ENCODE peak calls at places on chromosome 14, in six cellular contexts. E is adipocyte; S is PC-3; I is stomach; L is effector memory CD4-positive, alpha-beta T cell; Q is CD8-positive, alpha-beta T cell. R is an unnamed sample. For H3K9me3, the result is how much of the 10 kb centered on the place peaks cover.

GRCh38 chr14:24834951-24835350 is 201.0 kb upstream of the GZMB start:
- DNase-seq in Q (no peak), I (no peak), E (no peak), S (no peak), L (no peak), R (no peak)

GRCh38 chr14:95340201-95340697 is 20.5 kb upstream of the CLMN start:
- DNase-seq in L (no peak), I (peak), E (no peak), Q (no peak), S (no peak), R (peak)

GRCh38 chr14:96198430-96199133 is 6.1 kb upstream of the BDKRB2 start:
- DNase-seq in S (no peak), L (no peak), I (no peak), E (no peak), Q (no peak), R (no peak)

GRCh38 chr14:68308695-68309094 is 484.2 kb downstream of the ZFP36L1 start:
- DNase-seq in Q (no peak), S (no peak), I (no peak), E (peak), L (no peak), R (no peak)

GRCh38 chr14:49485290-49485689 is 100.9 kb downstream of the RPS29 start:
- DNase-seq in Q (no peak), E (no peak), L (no peak), I (no peak), S (no peak), R (no peak)

GRCh38 chr14:73374218-73374617 is 84.1 kb downstream of the NUMB start:
- DNase-seq in S (no peak), L (no peak), E (no peak), Q (no peak), I (no peak), R (no peak)

GRCh38 chr14:68309631-68310030 is 483.2 kb downstream of the ZFP36L1 start:
- DNase-seq in Q (no peak), S (peak), L (no peak), E (no peak), I (no peak), R (no peak)

GRCh38 chr14:77980475-77981321 is 180.8 kb downstream of the ADCK1 start:
- DNase-seq in L (no peak), S (no peak), I (peak), E (no peak), Q (no peak), R (no peak)

GRCh38 chr14:101758913-101759593 is 2.5 kb upstream of the PPP2R5C start:
- DNase-seq in S (no peak), L (no peak), Q (no peak), I (no peak), E (no peak), R (no peak)

GRCh38 chr14:92945544-92945943 is 22.6 kb downstream of the CHGA start:
- DNase-seq in I (no peak), L (no peak), S (no peak), Q (no peak), E (no peak), R (no peak)

GRCh38 chr14:35944847-35945246 is 118.7 kb downstream of the BRMS1L start:
- DNase-seq in L (no peak), Q (no peak), S (peak), E (no peak), I (no peak), R (no peak)

GRCh38 chr14:76917158-76917596 is 91.0 kb downstream of the LRRC74A start:
- DNase-seq in I (peak), E (peak), Q (no peak), S (peak), L (no peak), R (no peak)

GRCh38 chr14:61388976-61389576 is 67.7 kb downstream of the PRKCH start:
- DNase-seq in E (no peak), L (no peak), S (peak), I (no peak), Q (peak), R (no peak)

GRCh38 chr14:80313806-80314205 is 102.5 kb upstream of the DIO2 start:
- DNase-seq in I (no peak), S (no peak), Q (no peak), E (peak), L (no peak), R (no peak)

GRCh38 chr14:99881011-99881410 is 87.8 kb downstream of the EML1 start:
- DNase-seq in S (no peak), Q (no peak), L (no peak), I (no peak), E (no peak), R (no peak)

GRCh38 chr14:95313707-95314106 is 6.0 kb downstream of the CLMN start:
- DNase-seq in I (peak), E (peak), S (peak), L (no peak), Q (no peak), R (peak)

GRCh38 chr14:59081680-59082079 is 106.8 kb upstream of the DAAM1 start:
- DNase-seq in Q (no peak), E (peak), L (no peak), I (no peak), S (no peak), R (no peak)

GRCh38 chr14:33359288-33359881 is 420.7 kb downstream of the NPAS3 start:
- DNase-seq in E (no peak), I (no peak), S (no peak), Q (no peak), L (no peak), R (no peak)

GRCh38 chr14:95085321-95085720 is 72.0 kb downstream of the DICER1 start:
- DNase-seq in S (no peak), I (no peak), Q (no peak), E (peak), L (no peak), R (no peak)

GRCh38 chr14:87483651-87484260 is 509.2 kb downstream of the GALC start:
- DNase-seq in S (peak), I (peak), L (no peak), Q (no peak), E (no peak), R (no peak)

GRCh38 chr14:99568567-99569560 is 35.1 kb downstream of the CCDC85C start:
- DNase-seq in L (no peak), S (peak), E (peak), I (peak), Q (no peak), R (no peak)

GRCh38 chr14:50002926-50003212 is 110.0 kb downstream of the ARF6 start:
- DNase-seq in S (no peak), Q (no peak), I (no peak), L (no peak), E (no peak), R (no peak)

GRCh38 chr14:54776361-54777001 is 126.1 kb downstream of the GCH1 start:
- DNase-seq in I (no peak), E (peak), Q (peak), S (no peak), L (no peak), R (peak)

GRCh38 chr14:76940057-76940456 is 88.5 kb downstream of the IRF2BPL start:
- DNase-seq in I (no peak), L (no peak), E (no peak), S (no peak), Q (no peak), R (no peak)

GRCh38 chr14:74648643-74649042 is 36.6 kb upstream of the LTBP2 start:
- DNase-seq in Q (no peak), E (no peak), I (no peak), L (no peak), S (no peak), R (no peak)

GRCh38 chr14:67207810-67208209 is 18.6 kb downstream of the GARIN2 start:
- DNase-seq in E (no peak), I (no peak), Q (no peak), S (no peak), L (no peak), R (no peak)

GRCh38 chr14:67170706-67171105 is 18.5 kb upstream of the GARIN2 start:
- DNase-seq in L (no peak), Q (no peak), S (no peak), I (no peak), E (no peak), R (no peak)

GRCh38 chr14:68692916-68693771 is 99.7 kb downstream of the ZFP36L1 start:
- DNase-seq in I (no peak), Q (no peak), S (no peak), E (peak), L (no peak), R (no peak)

GRCh38 chr14:32507029-32507984 is 178.2 kb downstream of the AKAP6 start:
- DNase-seq in E (peak), Q (no peak), L (no peak), I (no peak), S (peak), R (no peak)

GRCh38 chr14:64421166-64421565 is 33.0 kb downstream of the MTHFD1 start:
- DNase-seq in S (peak), E (peak), L (no peak), I (no peak), Q (no peak), R (no peak)

GRCh38 chr14:58667900-58668299 is 30.1 kb downstream of the DACT1 start:
- DNase-seq in I (no peak), E (peak), L (no peak), S (no peak), Q (no peak), R (no peak)

GRCh38 chr14:75454963-75455546 is 27.2 kb downstream of the JDP2 start:
- DNase-seq in I (peak), Q (no peak), L (no peak), E (peak), S (peak), R (no peak)

GRCh38 chr14:71237556-71237955 is 330.3 kb downstream of the PCNX1 start:
- DNase-seq in S (no peak), L (no peak), Q (no peak), E (no peak), I (no peak), R (no peak)

GRCh38 chr14:99259327-99259726 is 12.7 kb downstream of the BCL11B start:
- DNase-seq in S (no peak), I (no peak), E (no peak), Q (peak), L (peak), R (no peak)

GRCh38 chr14:99183716-99184115 is 88.3 kb downstream of the BCL11B start:
- DNase-seq in I (no peak), S (no peak), L (no peak), Q (no peak), E (no peak), R (no peak)

GRCh38 chr14:70011098-70011497 is 131.9 kb downstream of the SMOC1 start:
- DNase-seq in I (no peak), E (no peak), Q (no peak), L (no peak), S (no peak), R (no peak)

GRCh38 chr14:25103261-25103660 is 53.3 kb upstream of the STXBP6 start:
- DNase-seq in E (peak), S (no peak), I (no peak), L (no peak), Q (no peak), R (no peak)

GRCh38 chr14:102063808-102064429 is 22.9 kb downstream of the HSP90AA1 start:
- DNase-seq in S (no peak), L (no peak), Q (no peak), E (no peak), I (no peak), R (no peak)

DNA sequence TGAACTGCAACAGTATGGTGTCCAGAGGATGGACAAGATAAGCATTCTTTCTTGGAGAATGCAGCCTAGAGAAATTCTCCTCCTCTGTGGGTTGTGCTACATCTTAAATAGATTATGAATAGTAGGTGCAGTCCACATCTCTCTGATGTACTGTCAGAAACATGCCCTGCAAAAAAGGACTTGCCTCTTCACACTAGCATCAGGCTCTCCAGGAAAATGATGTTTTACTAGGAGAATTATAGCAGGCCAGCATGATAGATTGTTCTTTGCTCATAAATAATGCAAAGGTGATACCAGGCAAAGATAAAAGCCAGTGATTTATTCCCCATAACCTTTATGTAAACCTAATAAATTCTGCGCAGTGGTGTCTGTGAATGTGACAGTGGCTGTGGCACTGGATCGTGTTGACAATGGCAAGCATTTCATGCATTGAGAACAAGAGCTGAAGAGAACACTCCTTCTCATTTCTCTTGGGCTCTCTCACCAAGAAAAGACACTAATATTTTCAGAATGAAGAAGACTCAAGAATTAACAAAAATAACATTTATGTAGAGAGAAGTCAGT is 646.5 kb upstream of the SEL1L start:
- DNase-seq in L (no peak), I (no peak), S (no peak), Q (no peak), E (no peak), R (no peak)
- H3K9me3 ChIP-seq in L (under half), I (under half), S (under half), Q (under half), E (under half), R (under half)

GRCh38 chr14:37590810-37591139 is 4.3 kb downstream of the FOXA1 start:
- DNase-seq in I (no peak), Q (no peak), L (no peak), E (no peak), S (peak), R (no peak)
- H3K9me3 ChIP-seq in I (under half), Q (under half), L (under half), E (under half), S (under half), R (under half)

GRCh38 chr14:104249706-104250105 is 111.3 kb downstream of the KIF26A start:
- DNase-seq in I (peak), L (no peak), Q (no peak), E (no peak), S (no peak), R (no peak)
- H3K9me3 ChIP-seq in I (under half), L (under half), Q (under half), E (under half), S (under half), R (under half)

DNA sequence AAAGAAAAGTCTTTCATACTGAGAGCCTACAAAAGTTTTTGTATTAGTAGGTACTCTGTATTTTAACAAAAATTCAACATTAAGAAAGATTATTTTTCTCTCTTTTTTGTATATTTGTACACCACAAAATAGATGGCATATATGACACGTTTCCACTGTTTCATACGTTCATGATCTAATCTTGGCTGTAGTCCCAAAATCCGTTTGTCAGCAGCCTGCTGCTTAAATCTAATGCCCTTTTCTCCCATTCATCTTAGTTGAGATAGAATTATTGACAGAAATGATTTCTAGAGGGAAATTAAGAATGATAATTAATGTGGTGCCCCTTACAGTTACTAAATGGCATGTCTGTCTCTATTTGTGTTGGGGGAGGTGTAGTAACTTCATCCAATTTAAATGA is 140.7 kb upstream of the NOVA1 start:
- DNase-seq in L (no peak), S (no peak), E (no peak), I (no peak), Q (no peak), R (no peak)
- H3K9me3 ChIP-seq in L (under half), S (under half), E (under half), I (under half), Q (under half), R (under half)

GRCh38 chr14:105941226-105942166 is 415.1 kb downstream of the TMEM121 start:
- DNase-seq in L (no peak), S (no peak), E (no peak), I (no peak), Q (no peak), R (no peak)
- H3K9me3 ChIP-seq in L (under half), S (under half), E (under half), I (under half), Q (under half), R (under half)

GRCh38 chr14:52885230-52885629 is 65.6 kb downstream of the FERMT2 start:
- DNase-seq in L (no peak), I (no peak), Q (no peak), S (no peak), E (peak), R (no peak)

GRCh38 chr14:52883658-52884057 is 67.2 kb downstream of the FERMT2 start:
- DNase-seq in Q (no peak), I (no peak), L (no peak), E (no peak), S (no peak), R (no peak)

GRCh38 chr14:52879958-52880357 is 70.9 kb downstream of the FERMT2 start:
- DNase-seq in L (no peak), E (no peak), Q (no peak), S (peak), I (no peak), R (no peak)

GRCh38 chr14:52878946-52879345 is 71.9 kb downstream of the FERMT2 start:
- DNase-seq in E (no peak), S (no peak), L (no peak), Q (no peak), I (no peak), R (no peak)

GRCh38 chr14:52882824-52883223 is 68.0 kb downstream of the FERMT2 start:
- DNase-seq in I (no peak), Q (no peak), S (no peak), L (no peak), E (no peak), R (no peak)
- H3K9me3 ChIP-seq in I (under half), Q (under half), S (under half), L (under half), E (under half), R (under half)

R was measured in right lobe of liver.